ENCODE peak calls at places on chromosomes 5 and 9, in seven cellular contexts. A is neural progenitor cell, J is endothelial cell of umbilical vein, M is neuronal stem cell, I is kidney, D is Caco-2, T is mucosa of descending colon. E is an unnamed sample.

GRCh38 chr5:136810198-136810823 is 445.0 kb upstream of the TRPC7 start:
- DNase-seq in A (no peak), J (no peak), M (no peak), I (no peak), D (no peak), T (no peak), E (no peak)

GRCh38 chr5:159990506-159990905 is 18.4 kb upstream of the TTC1 start:
- DNase-seq in A (no peak), J (no peak), M (no peak), I (no peak), D (no peak), T (no peak), E (no peak)

GRCh38 chr5:129367883-129368282 is 92.2 kb upstream of the ADAMTS19 start:
- DNase-seq in A (no peak), J (no peak), M (no peak), I (no peak), D (no peak), T (no peak), E (no peak)

GRCh38 chr5:62273691-62274090 is 32.3 kb upstream of the KIF2A start:
- DNase-seq in A (no peak), J (no peak), M (no peak), I (no peak), D (no peak), T (no peak), E (no peak)

GRCh38 chr5:178331491-178331981 is 98.9 kb upstream of the PHYKPL start:
- DNase-seq in A (peak; percentile 29), J (no peak), M (no peak), I (peak; percentile 86), D (peak; percentile 42), T (peak; percentile 67), E (peak; percentile 84)

GRCh38 chr9:128818839-128819715 is 777 bp downstream of the ENDOG start:
- DNase-seq in A (peak; percentile 71), J (peak; percentile 29), M (no peak), I (peak; percentile 84), D (peak; percentile 61), T (peak; percentile 71), E (peak; percentile 50)

GRCh38 chr5:60522299-60522915 is 177.6 kb downstream of the DEPDC1B start:
- DNase-seq in A (no peak), J (peak; percentile 17), M (no peak), I (no peak), D (no peak), T (no peak), E (no peak)

GRCh38 chr5:116508835-116509234 is 65.8 kb downstream of the SEMA6A start:
- DNase-seq in A (no peak), J (no peak), M (no peak), I (no peak), D (no peak), T (no peak), E (no peak)

GRCh38 chr5:116410345-116410890 is 164.2 kb downstream of the SEMA6A start:
- DNase-seq in A (no peak), J (no peak), M (no peak), I (no peak), D (no peak), T (no peak), E (no peak)

GRCh38 chr5:116442095-116442534 is 132.5 kb downstream of the SEMA6A start:
- DNase-seq in A (no peak), J (no peak), M (no peak), I (peak; percentile 88), D (no peak), T (peak; percentile 51), E (peak; percentile 46)

GRCh38 chr9:126862461-126862830 is 2.0 kb downstream of the ZBTB34 start:
- DNase-seq in A (no peak), J (no peak), M (no peak), I (no peak), D (no peak), T (peak; percentile 52), E (no peak)

GRCh38 chr9:3931996-3932906 is 367.6 kb downstream of the GLIS3 start:
- DNase-seq in A (no peak), J (no peak), M (no peak), I (no peak), D (no peak), T (no peak), E (no peak)

GRCh38 chr5:79464695-79465332 is 49.1 kb downstream of the HOMER1 start:
- DNase-seq in A (peak; percentile 18), J (peak; percentile 38), M (no peak), I (peak; percentile 37), D (peak; percentile 11), T (no peak), E (no peak)

GRCh38 chr5:139481580-139482049 is 943 bp downstream of the STING1 start:
- DNase-seq in A (no peak), J (no peak), M (no peak), I (no peak), D (no peak), T (peak; percentile 56), E (no peak)

GRCh38 chr5:169165052-169165451 is 135.9 kb downstream of the SLIT3 start:
- DNase-seq in A (no peak), J (no peak), M (no peak), I (no peak), D (no peak), T (no peak), E (no peak)

GRCh38 chr5:135191084-135191826 is 157.2 kb upstream of the PITX1 start:
- DNase-seq in A (peak; percentile 94), J (peak; percentile 73), M (peak; percentile 77), I (peak; percentile 88), D (peak; percentile 93), T (peak; percentile 88), E (peak; percentile 82)

GRCh38 chr5:172361566-172362238 is 78.1 kb upstream of the UBTD2 start:
- DNase-seq in A (no peak), J (peak; percentile 40), M (no peak), I (no peak), D (no peak), T (no peak), E (no peak)

GRCh38 chr9:84773023-84773422 is 103.5 kb downstream of the NTRK2 start:
- DNase-seq in A (no peak), J (peak; percentile 33), M (no peak), I (no peak), D (no peak), T (no peak), E (no peak)

GRCh38 chr9:134413890-134414731 is 87.9 kb downstream of the RXRA start:
- DNase-seq in A (no peak), J (peak; percentile 94), M (no peak), I (no peak), D (no peak), T (no peak), E (peak; percentile 63)

GRCh38 chr5:151257731-151258715 is 5.0 kb downstream of the GM2A start:
- DNase-seq in A (no peak), J (no peak), M (no peak), I (no peak), D (no peak), T (no peak), E (no peak)

GRCh38 chr5:128216860-128217531 is 133.4 kb downstream of the SLC12A2 start:
- DNase-seq in A (no peak), J (no peak), M (no peak), I (no peak), D (no peak), T (no peak), E (no peak)

GRCh38 chr5:61965074-61965473 is 340.9 kb upstream of the KIF2A start:
- DNase-seq in A (no peak), J (peak; percentile 5), M (no peak), I (no peak), D (no peak), T (no peak), E (no peak)

GRCh38 chr9:21381752-21382339 is 3.4 kb downstream of the IFNA2 start:
- DNase-seq in A (no peak), J (no peak), M (no peak), I (no peak), D (peak; percentile 20), T (no peak), E (no peak)

GRCh38 chr9:92740969-92741368 is 23.7 kb downstream of the BICD2 start:
- DNase-seq in A (no peak), J (no peak), M (no peak), I (no peak), D (no peak), T (no peak), E (no peak)
- H3K4me3 ChIP-seq in A (no peak overlapping the region), J (no peak overlapping the region), M (no peak overlapping the region), I (peak overlapping the region; percentile 7), D (no peak overlapping the region), T (no peak overlapping the region), E (no peak overlapping the region)

GRCh38 chr5:83724001-83724400 is 3.3 kb upstream of the HAPLN1 start:
- DNase-seq in A (no peak), J (no peak), M (no peak), I (no peak), D (peak; percentile 11), T (peak; percentile 28), E (no peak)

GRCh38 chr5:83721878-83722779 is 1.5 kb upstream of the HAPLN1 start:
- DNase-seq in A (peak; percentile 92), J (peak; percentile 71), M (peak; percentile 69), I (peak; percentile 78), D (peak; percentile 83), T (peak; percentile 92), E (peak; percentile 49)

GRCh38 chr5:83718195-83718825 is 2.3 kb downstream of the HAPLN1 start:
- DNase-seq in A (peak; percentile 82), J (peak; percentile 70), M (peak; percentile 57), I (no peak), D (peak; percentile 73), T (no peak), E (peak; percentile 30)

GRCh38 chr5:83718936-83719495 is 1.6 kb downstream of the HAPLN1 start:
- DNase-seq in A (no peak), J (no peak), M (no peak), I (no peak), D (no peak), T (no peak), E (no peak)

DNA sequence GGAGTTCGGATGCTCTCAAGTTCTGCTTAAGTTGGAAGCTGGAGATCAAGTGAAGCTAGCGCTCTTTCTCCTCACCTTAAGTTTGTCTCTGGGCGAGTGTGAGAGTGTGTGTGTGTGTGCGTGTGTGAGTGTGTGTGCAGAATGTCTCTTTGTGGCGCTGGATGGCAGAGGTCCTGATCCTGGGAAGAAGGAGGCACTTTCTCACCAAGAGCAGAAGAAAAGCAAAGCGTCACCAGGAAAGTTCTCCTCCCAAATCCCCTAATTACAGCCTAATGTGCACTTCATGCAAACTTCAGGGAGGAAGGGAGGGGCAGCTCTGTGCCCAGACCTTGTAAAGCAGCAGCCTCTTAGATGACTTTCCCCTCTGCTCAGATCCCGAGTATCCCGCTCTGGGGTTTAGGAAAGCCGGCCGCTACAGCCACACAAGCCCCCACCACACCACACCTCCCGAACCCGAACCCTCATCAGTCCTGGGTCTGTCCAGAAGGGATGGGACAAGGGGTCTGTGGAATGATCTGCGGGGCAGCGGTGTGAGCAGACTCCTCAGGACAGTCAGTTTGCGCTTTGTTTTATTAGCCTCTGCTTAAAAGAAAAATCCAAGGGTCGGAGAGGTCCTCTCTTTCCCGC is at the start of gene HAPLN1:
- DNase-seq in A (peak; percentile 54), J (no peak), M (peak; percentile 27), I (no peak), D (no peak), T (peak; percentile 46), E (no peak)
- H3K4me3 ChIP-seq in A (peak within 1 kb of the TSS; percentile 66), J (peak within 1 kb of the TSS; percentile 47), M (peak within 1 kb of the TSS; percentile 82), I (peak within 1 kb of the TSS; percentile 27), D (peak within 1 kb of the TSS; percentile 53), T (no peak within 1 kb of the TSS), E (peak within 1 kb of the TSS; percentile 75)

GRCh38 chr9:121599186-121599871 is 52.1 kb upstream of the DAB2IP start:
- DNase-seq in A (peak; percentile 97), J (no peak), M (peak; percentile 84), I (peak; percentile 96), D (peak; percentile 85), T (peak; percentile 77), E (peak; percentile 92)
- H3K4me3 ChIP-seq in A (peak overlapping the region; percentile 99), J (peak overlapping the region; percentile 21), M (peak overlapping the region; percentile 94), I (peak overlapping the region; percentile 71), D (peak overlapping the region; percentile 63), T (no peak overlapping the region), E (peak overlapping the region; percentile 69)

GRCh38 chr5:33711094-33711670 is 180.6 kb downstream of the ADAMTS12 start:
- DNase-seq in A (no peak), J (no peak), M (no peak), I (no peak), D (no peak), T (no peak), E (no peak)
- H3K4me3 ChIP-seq in A (no peak overlapping the region), J (no peak overlapping the region), M (no peak overlapping the region), I (no peak overlapping the region), D (no peak overlapping the region), T (no peak overlapping the region), E (no peak overlapping the region)

E was measured in stomach.